ENCODE peak calls at places on chromosomes 7 and 10, in four cellular contexts. H is Panc1, A is psoas muscle, P is PC-9. B is an unnamed sample. For H3K36me3 and H3K4me1, the result is how much of the 10 kb centered on the place peaks cover.

GRCh38 chr10:70115948-70116682 is 16.5 kb downstream of the AIFM2 start:
- DNase-seq in H (peak), A (peak), P (no peak), B (peak)

GRCh38 chr10:127715782-127716378 is 21.1 kb upstream of the FOXI2 start:
- DNase-seq in H (peak), A (no peak), P (peak), B (peak)

GRCh38 chr10:29276251-29276850 is 12.5 kb upstream of the LYZL1 start:
- DNase-seq in H (no peak), A (no peak), P (no peak), B (no peak)

GRCh38 chr10:44757551-44758205 is 153.5 kb upstream of the TMEM72 start:
- DNase-seq in H (no peak), A (no peak), P (no peak), B (no peak)

GRCh38 chr7:5758753-5759330 is 22.6 kb downstream of the RNF216 start:
- DNase-seq in H (no peak), A (no peak), P (no peak), B (no peak)

GRCh38 chr10:124429576-124429975 is 10.9 kb upstream of the OAT start:
- DNase-seq in H (no peak), A (no peak), P (no peak), B (no peak)

GRCh38 chr7:136045181-136045580 is 68.0 kb upstream of the MTPN start:
- DNase-seq in H (no peak), A (no peak), P (no peak), B (no peak)

GRCh38 chr10:49325916-49326783 is 27.2 kb downstream of the C10orf71 start:
- DNase-seq in H (no peak), A (no peak), P (no peak), B (no peak)

GRCh38 chr10:92897916-92898315 is 49.6 kb downstream of the EXOC6 start:
- DNase-seq in H (no peak), A (no peak), P (no peak), B (no peak)

GRCh38 chr7:117399820-117400422 is 27.4 kb downstream of the ASZ1 start:
- DNase-seq in H (no peak), A (no peak), P (no peak), B (no peak)

GRCh38 chr10:110460111-110460809 is 37.4 kb upstream of the DUSP5 start:
- DNase-seq in H (no peak), A (peak), P (peak), B (no peak)

GRCh38 chr7:154503962-154504550 is 451.9 kb downstream of the DPP6 start:
- DNase-seq in H (peak), A (no peak), P (peak), B (peak)

GRCh38 chr10:110432814-110433565 is 64.7 kb upstream of the DUSP5 start:
- DNase-seq in H (no peak), A (no peak), P (no peak), B (peak)

GRCh38 chr10:107686095-107686494 is 521.6 kb upstream of the SORCS1 start:
- DNase-seq in H (no peak), A (peak), P (no peak), B (no peak)

GRCh38 chr7:2613113-2613925 is 18.5 kb upstream of the TTYH3 start:
- DNase-seq in H (no peak), A (no peak), P (no peak), B (no peak)

GRCh38 chr10:88347597-88348304 is 235.4 kb downstream of the RNLS start:
- DNase-seq in H (no peak), A (no peak), P (no peak), B (no peak)

GRCh38 chr10:100934084-100934659 is 21.4 kb downstream of the SLF2 start:
- DNase-seq in H (no peak), A (no peak), P (no peak), B (no peak)

GRCh38 chr7:107037866-107038598 is 6.5 kb upstream of the PRKAR2B start:
- DNase-seq in H (no peak), A (no peak), P (no peak), B (no peak)

GRCh38 chr10:122196218-122196617 is 74.9 kb upstream of the BTBD16 start:
- DNase-seq in H (no peak), A (no peak), P (no peak), B (no peak)

GRCh38 chr7:2066251-2066919 is 166.4 kb downstream of the MAD1L1 start:
- DNase-seq in H (no peak), A (no peak), P (no peak), B (no peak)

GRCh38 chr10:129622736-129623135 is 155.7 kb downstream of the MGMT start:
- DNase-seq in H (no peak), A (no peak), P (no peak), B (no peak)

GRCh38 chr7:2281556-2281955 is 32.7 kb downstream of the SNX8 start:
- DNase-seq in H (no peak), A (no peak), P (no peak), B (no peak)

GRCh38 chr10:119401671-119402395 is 140.7 kb downstream of the RGS10 start:
- DNase-seq in H (peak), A (peak), P (peak), B (no peak)

GRCh38 chr10:79936625-79937255 is 12.2 kb downstream of the SFTPD start:
- DNase-seq in H (no peak), A (no peak), P (no peak), B (no peak)

GRCh38 chr7:102304668-102305067 is 18.0 kb downstream of the SH2B2 start:
- DNase-seq in H (no peak), A (no peak), P (no peak), B (no peak)

GRCh38 chr10:6054884-6055283 is 7.3 kb downstream of the IL2RA start:
- DNase-seq in H (no peak), A (no peak), P (no peak), B (no peak)

GRCh38 chr7:50507898-50508470 is 57.2 kb downstream of the DDC start:
- DNase-seq in H (no peak), A (peak), P (no peak), B (no peak)

GRCh38 chr7:96311967-96312366 is 9.9 kb downstream of the SLC25A13 start:
- DNase-seq in H (no peak), A (peak), P (no peak), B (no peak)

GRCh38 chr7:151426486-151426905 is 13.4 kb downstream of the CRYGN start:
- DNase-seq in H (no peak), A (peak), P (no peak), B (no peak)

GRCh38 chr10:132311338-132311939 is 3.7 kb upstream of the STK32C start:
- DNase-seq in H (no peak), A (no peak), P (no peak), B (no peak)

GRCh38 chr10:124087672-124088634 is 5.4 kb downstream of the CHST15 start:
- DNase-seq in H (no peak), A (no peak), P (no peak), B (no peak)

GRCh38 chr7:41930538-41931262 is 227.8 kb upstream of the INHBA start:
- DNase-seq in H (no peak), A (no peak), P (no peak), B (no peak)

GRCh38 chr10:77576007-77576367 is 61.6 kb downstream of the KCNMA1 start:
- DNase-seq in H (no peak), A (no peak), P (no peak), B (no peak)

GRCh38 chr7:34357068-34357467 is 300.9 kb upstream of the NPSR1 start:
- DNase-seq in H (no peak), A (no peak), P (no peak), B (no peak)

GRCh38 chr7:151013728-151014497 is 10.4 kb downstream of the ATG9B start:
- DNase-seq in H (no peak), A (peak), P (no peak), B (no peak)

GRCh38 chr10:18144928-18145327 is 4.7 kb downstream of the CACNB2 start:
- DNase-seq in H (no peak), A (no peak), P (no peak), B (no peak)

GRCh38 chr10:4283841-4284610 is 499.0 kb upstream of the KLF6 start:
- DNase-seq in H (no peak), A (peak), P (no peak), B (no peak)

GRCh38 chr7:57427146-57427545 is 22.8 kb upstream of the ZNF716 start:
- DNase-seq in H (no peak), A (no peak), P (no peak), B (no peak)

GRCh38 chr7:99046722-99047121 is 97.2 kb downstream of the SMURF1 start:
- DNase-seq in H (no peak), A (no peak), P (no peak), B (no peak)

GRCh38 chr7:99040104-99040958 is 103.6 kb downstream of the SMURF1 start:
- DNase-seq in H (peak), A (peak), P (peak), B (peak)

GRCh38 chr7:99041526-99041925 is 102.4 kb downstream of the SMURF1 start:
- DNase-seq in H (no peak), A (no peak), P (no peak), B (no peak)

GRCh38 chr7:99039384-99039891 is 104.5 kb downstream of the SMURF1 start:
- DNase-seq in H (no peak), A (no peak), P (no peak), B (no peak)

DNA sequence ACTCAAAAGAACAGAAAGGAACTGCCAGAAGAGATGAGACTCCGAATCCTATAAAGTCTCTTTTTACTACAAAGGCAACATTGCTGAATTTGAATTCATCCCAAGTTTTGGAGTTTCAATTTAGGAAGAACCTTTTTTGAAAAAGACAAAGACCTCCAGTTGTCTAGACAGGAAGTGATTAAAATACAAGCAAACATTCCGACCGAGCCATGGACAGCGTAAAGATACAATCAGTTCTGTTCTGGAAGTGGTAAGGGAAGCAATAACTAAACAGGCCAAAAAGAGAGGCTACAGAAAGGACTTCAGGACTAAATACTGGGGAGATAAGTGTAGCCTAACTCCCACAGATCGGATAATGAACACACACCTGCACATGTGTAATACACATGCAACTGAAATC is 101.0 kb downstream of the SMURF1 start:
- DNase-seq in H (no peak), A (no peak), P (no peak), B (no peak)
- H3K36me3 ChIP-seq in H (under half), A (half or more), P (half or more), B (under half)

GRCh38 chr7:35728412-35729060 is 33.6 kb upstream of the HERPUD2 start:
- DNase-seq in H (no peak), A (no peak), P (no peak), B (no peak)
- H3K4me1 ChIP-seq in H (under half), A (under half), P (under half), B (under half)

GRCh38 chr7:47579458-47579857 is 2.5 kb downstream of the TNS3 start:
- DNase-seq in H (no peak), A (no peak), P (no peak), B (no peak)

GRCh38 chr7:47581821-47582747 is at the start of gene TNS3:
- DNase-seq in H (no peak), A (peak), P (peak), B (peak)

GRCh38 chr7:47580175-47580701 is 1.7 kb downstream of the TNS3 start:
- DNase-seq in H (no peak), A (no peak), P (peak), B (peak)

GRCh38 chr7:47581442-47581820 is 480 bp downstream of the TNS3 start:
- DNase-seq in H (no peak), A (no peak), P (no peak), B (peak)

GRCh38 chr7:47580811-47581331 is 1.0 kb downstream of the TNS3 start:
- DNase-seq in H (no peak), A (no peak), P (no peak), B (peak)
- TF ChIP-seq CTCF in H (no peak), A (no peak), P (no peak), B (peak)

GRCh38 chr7:66638309-66639099 is 9.8 kb downstream of the KCTD7 start:
- DNase-seq in H (no peak), A (no peak), P (no peak), B (no peak)
- H3K36me3 ChIP-seq in H (under half), A (half or more), P (under half), B (under half)

GRCh38 chr7:105022458-105022857 is 8.5 kb downstream of the KMT2E start:
- DNase-seq in H (no peak), A (no peak), P (no peak), B (no peak)
- H3K4me1 ChIP-seq in H (under half), A (half or more), P (under half), B (under half)

GRCh38 chr7:115340828-115341227 is 418.9 kb downstream of the MDFIC start:
- DNase-seq in H (peak), A (no peak), P (no peak), B (no peak)
- TF ChIP-seq CTCF in H (no peak), A (peak), P (peak), B (no peak)

DNA sequence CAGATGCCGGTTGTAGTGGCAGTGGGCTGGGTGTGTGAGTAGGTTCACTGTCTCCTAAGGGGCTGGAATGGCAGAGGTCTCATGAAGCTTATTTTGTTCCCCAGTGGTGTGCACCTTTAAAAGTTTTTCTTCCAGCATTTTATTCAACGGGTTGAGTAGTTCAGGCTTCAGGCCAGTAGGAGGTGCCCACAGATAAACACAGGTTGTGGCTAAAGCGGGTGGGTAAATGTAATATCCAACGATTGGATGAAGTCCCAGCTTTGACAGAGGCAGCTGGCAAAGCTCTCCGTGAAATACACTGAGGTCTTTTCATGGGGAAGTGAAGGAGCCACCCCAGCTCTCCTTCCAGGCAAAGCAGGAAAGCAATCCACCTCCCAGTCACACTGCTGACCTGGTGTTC is 339.8 kb upstream of the LRRTM3 start:
- DNase-seq in H (no peak), A (no peak), P (no peak), B (peak)
- H3K36me3 ChIP-seq in H (under half), A (under half), P (under half), B (under half)

GRCh38 chr7:37669818-37670217 is 13.7 kb upstream of the GPR141 start:
- DNase-seq in H (no peak), A (no peak), P (no peak), B (no peak)
- H3K4me1 ChIP-seq in H (under half), A (under half), P (under half), B (under half)

B was measured in Caco-2.